ENCODE peak calls at places on chromosomes 1 and 21, in nine cellular contexts. One of them, this sample, is unnamed.

GRCh38 chr21:34345892-34346291 is 17.9 kb upstream of the KCNE2 start:
- DNase-seq in CD8-positive, alpha-beta T cell: no peak
- DNase-seq in adrenal gland: no peak
- DNase-seq in AG04450: peak
- DNase-seq in neural crest cell: no peak
- DNase-seq in BJ: peak
- DNase-seq in pancreas: no peak
- DNase-seq in GM20000: no peak
- DNase-seq in ovary: no peak
- DNase-seq in this sample: no peak

GRCh38 chr21:30044447-30045064 is 104.8 kb upstream of the GRIK1 start:
- DNase-seq in CD8-positive, alpha-beta T cell: no peak
- DNase-seq in adrenal gland: no peak
- DNase-seq in AG04450: no peak
- DNase-seq in neural crest cell: peak
- DNase-seq in BJ: no peak
- DNase-seq in pancreas: no peak
- DNase-seq in GM20000: peak
- DNase-seq in ovary: no peak
- DNase-seq in this sample: no peak

GRCh38 chr1:224896130-224896781 is 33.2 kb upstream of the DNAH14 start:
- DNase-seq in CD8-positive, alpha-beta T cell: no peak
- DNase-seq in adrenal gland: no peak
- DNase-seq in AG04450: no peak
- DNase-seq in neural crest cell: no peak
- DNase-seq in BJ: no peak
- DNase-seq in pancreas: no peak
- DNase-seq in GM20000: no peak
- DNase-seq in ovary: no peak
- DNase-seq in this sample: no peak

GRCh38 chr1:2204384-2205190 is 10.0 kb upstream of the FAAP20 start:
- DNase-seq in CD8-positive, alpha-beta T cell: no peak
- DNase-seq in adrenal gland: peak
- DNase-seq in AG04450: no peak
- DNase-seq in neural crest cell: peak
- DNase-seq in BJ: no peak
- DNase-seq in pancreas: peak
- DNase-seq in GM20000: peak
- DNase-seq in ovary: peak
- DNase-seq in this sample: peak

GRCh38 chr1:43981135-43981491 is 2.1 kb downstream of the B4GALT2 start:
- DNase-seq in CD8-positive, alpha-beta T cell: no peak
- DNase-seq in adrenal gland: no peak
- DNase-seq in AG04450: no peak
- DNase-seq in neural crest cell: no peak
- DNase-seq in BJ: no peak
- DNase-seq in pancreas: no peak
- DNase-seq in GM20000: no peak
- DNase-seq in ovary: no peak
- DNase-seq in this sample: no peak

GRCh38 chr1:234662148-234662547 is 52.2 kb upstream of the IRF2BP2 start:
- DNase-seq in CD8-positive, alpha-beta T cell: no peak
- DNase-seq in adrenal gland: no peak
- DNase-seq in AG04450: no peak
- DNase-seq in neural crest cell: no peak
- DNase-seq in BJ: no peak
- DNase-seq in pancreas: no peak
- DNase-seq in GM20000: no peak
- DNase-seq in ovary: no peak
- DNase-seq in this sample: no peak

GRCh38 chr1:241142493-241142892 is 214.5 kb downstream of the RGS7 start:
- DNase-seq in CD8-positive, alpha-beta T cell: no peak
- DNase-seq in adrenal gland: no peak
- DNase-seq in AG04450: no peak
- DNase-seq in neural crest cell: no peak
- DNase-seq in BJ: no peak
- DNase-seq in pancreas: no peak
- DNase-seq in GM20000: no peak
- DNase-seq in ovary: no peak
- DNase-seq in this sample: no peak

GRCh38 chr1:3455630-3456448 is 1.4 kb downstream of the ARHGEF16 start:
- DNase-seq in CD8-positive, alpha-beta T cell: no peak
- DNase-seq in adrenal gland: no peak
- DNase-seq in AG04450: no peak
- DNase-seq in neural crest cell: no peak
- DNase-seq in BJ: no peak
- DNase-seq in pancreas: peak
- DNase-seq in GM20000: no peak
- DNase-seq in ovary: no peak
- DNase-seq in this sample: no peak

GRCh38 chr1:25952851-25953401 is 44.9 kb downstream of the PAFAH2 start:
- DNase-seq in CD8-positive, alpha-beta T cell: no peak
- DNase-seq in adrenal gland: no peak
- DNase-seq in AG04450: peak
- DNase-seq in neural crest cell: no peak
- DNase-seq in BJ: no peak
- DNase-seq in pancreas: no peak
- DNase-seq in GM20000: no peak
- DNase-seq in ovary: no peak
- DNase-seq in this sample: no peak

GRCh38 chr1:62336638-62337534 is 17.7 kb upstream of the KANK4 start:
- DNase-seq in CD8-positive, alpha-beta T cell: no peak
- DNase-seq in adrenal gland: no peak
- DNase-seq in AG04450: no peak
- DNase-seq in neural crest cell: no peak
- DNase-seq in BJ: no peak
- DNase-seq in pancreas: no peak
- DNase-seq in GM20000: no peak
- DNase-seq in ovary: no peak
- DNase-seq in this sample: no peak

GRCh38 chr1:55816456-55816794 is 601.3 kb upstream of the USP24 start:
- DNase-seq in CD8-positive, alpha-beta T cell: no peak
- DNase-seq in adrenal gland: peak
- DNase-seq in AG04450: no peak
- DNase-seq in neural crest cell: no peak
- DNase-seq in BJ: no peak
- DNase-seq in pancreas: no peak
- DNase-seq in GM20000: no peak
- DNase-seq in ovary: no peak
- DNase-seq in this sample: no peak

GRCh38 chr1:119841306-119841705 is 30.0 kb upstream of the REG4 start:
- DNase-seq in CD8-positive, alpha-beta T cell: no peak
- DNase-seq in adrenal gland: no peak
- DNase-seq in AG04450: no peak
- DNase-seq in neural crest cell: no peak
- DNase-seq in BJ: no peak
- DNase-seq in pancreas: no peak
- DNase-seq in GM20000: no peak
- DNase-seq in ovary: no peak
- DNase-seq in this sample: no peak

GRCh38 chr1:4140821-4141220 is 240.7 kb upstream of the C1orf174 start:
- DNase-seq in CD8-positive, alpha-beta T cell: no peak
- DNase-seq in adrenal gland: no peak
- DNase-seq in AG04450: no peak
- DNase-seq in neural crest cell: no peak
- DNase-seq in BJ: no peak
- DNase-seq in pancreas: peak
- DNase-seq in GM20000: no peak
- DNase-seq in ovary: no peak
- DNase-seq in this sample: no peak

GRCh38 chr1:223344491-223344890 is 19.5 kb downstream of the SUSD4 start:
- DNase-seq in CD8-positive, alpha-beta T cell: no peak
- DNase-seq in adrenal gland: no peak
- DNase-seq in AG04450: no peak
- DNase-seq in neural crest cell: no peak
- DNase-seq in BJ: no peak
- DNase-seq in pancreas: no peak
- DNase-seq in GM20000: no peak
- DNase-seq in ovary: peak
- DNase-seq in this sample: no peak

GRCh38 chr1:19010995-19011696 is 54.7 kb upstream of the IFFO2 start:
- DNase-seq in CD8-positive, alpha-beta T cell: peak
- DNase-seq in adrenal gland: peak
- DNase-seq in AG04450: peak
- DNase-seq in neural crest cell: peak
- DNase-seq in BJ: peak
- DNase-seq in pancreas: peak
- DNase-seq in GM20000: peak
- DNase-seq in ovary: peak
- DNase-seq in this sample: no peak

GRCh38 chr1:177411371-177411770 is 240.6 kb downstream of the BRINP2 start:
- DNase-seq in CD8-positive, alpha-beta T cell: no peak
- DNase-seq in adrenal gland: no peak
- DNase-seq in AG04450: no peak
- DNase-seq in neural crest cell: no peak
- DNase-seq in BJ: no peak
- DNase-seq in pancreas: no peak
- DNase-seq in GM20000: no peak
- DNase-seq in ovary: no peak
- DNase-seq in this sample: peak

GRCh38 chr1:219433471-219434131 is 179.3 kb downstream of the ZC3H11B start:
- DNase-seq in CD8-positive, alpha-beta T cell: no peak
- DNase-seq in adrenal gland: no peak
- DNase-seq in AG04450: no peak
- DNase-seq in neural crest cell: no peak
- DNase-seq in BJ: no peak
- DNase-seq in pancreas: no peak
- DNase-seq in GM20000: no peak
- DNase-seq in ovary: peak
- DNase-seq in this sample: no peak

GRCh38 chr1:38444311-38444710 is 397.7 kb upstream of the POU3F1 start:
- DNase-seq in CD8-positive, alpha-beta T cell: no peak
- DNase-seq in adrenal gland: no peak
- DNase-seq in AG04450: peak
- DNase-seq in neural crest cell: no peak
- DNase-seq in BJ: peak
- DNase-seq in pancreas: no peak
- DNase-seq in GM20000: no peak
- DNase-seq in ovary: no peak
- DNase-seq in this sample: no peak

GRCh38 chr1:172680733-172681275 is 21.9 kb downstream of the FASLG start:
- DNase-seq in CD8-positive, alpha-beta T cell: no peak
- DNase-seq in adrenal gland: no peak
- DNase-seq in AG04450: no peak
- DNase-seq in neural crest cell: no peak
- DNase-seq in BJ: no peak
- DNase-seq in pancreas: no peak
- DNase-seq in GM20000: no peak
- DNase-seq in ovary: no peak
- DNase-seq in this sample: no peak

GRCh38 chr1:50236656-50237055 is 127.9 kb downstream of the ELAVL4 start:
- DNase-seq in CD8-positive, alpha-beta T cell: no peak
- DNase-seq in adrenal gland: no peak
- DNase-seq in AG04450: no peak
- DNase-seq in neural crest cell: no peak
- DNase-seq in BJ: no peak
- DNase-seq in pancreas: no peak
- DNase-seq in GM20000: no peak
- DNase-seq in ovary: no peak
- DNase-seq in this sample: no peak

DNA sequence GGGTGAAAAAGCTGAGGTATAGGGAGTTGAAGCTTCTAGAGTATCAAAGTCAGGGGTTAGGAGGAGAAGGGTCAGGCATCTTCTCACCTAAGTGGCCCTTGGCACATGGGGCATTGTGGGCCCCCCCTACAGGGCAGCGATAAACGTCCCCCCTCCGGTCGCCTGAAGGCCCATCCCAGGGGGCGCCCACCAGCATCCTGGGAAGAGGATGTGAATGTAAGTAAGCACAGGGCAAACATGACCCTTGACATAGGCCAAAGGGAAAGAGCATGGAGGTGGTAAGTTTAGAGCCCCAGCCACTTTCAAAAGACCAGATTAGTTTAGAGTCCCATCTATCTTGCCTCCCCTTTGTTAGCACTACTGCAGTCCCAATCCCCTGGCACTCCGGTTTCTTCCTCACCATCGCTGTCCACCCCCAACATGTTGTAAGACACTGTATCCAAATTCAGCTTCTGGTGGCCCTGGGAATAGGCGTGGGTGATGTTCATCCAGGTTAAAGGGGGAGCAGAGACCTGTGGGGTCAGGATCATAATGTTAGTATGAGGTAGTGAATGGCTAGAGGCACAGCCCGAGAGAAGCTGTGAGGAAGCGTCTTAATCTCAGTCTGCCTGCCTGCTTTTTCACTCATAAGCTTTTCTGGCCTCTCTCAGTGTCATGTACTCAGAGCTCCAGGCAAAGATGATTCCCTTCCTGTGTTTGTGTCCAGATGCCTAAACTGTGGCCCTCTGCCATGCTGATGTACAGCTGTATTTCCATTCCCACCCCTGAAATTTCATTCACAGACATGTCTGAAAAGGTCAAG is 2.7 kb downstream of the ITGA10 start:
- DNase-seq in CD8-positive, alpha-beta T cell: no peak
- DNase-seq in adrenal gland: no peak
- DNase-seq in AG04450: no peak
- DNase-seq in neural crest cell: no peak
- DNase-seq in BJ: no peak
- DNase-seq in pancreas: no peak
- DNase-seq in GM20000: no peak
- DNase-seq in ovary: no peak
- DNase-seq in this sample: no peak
- TF ChIP-seq CTCF in CD8-positive, alpha-beta T cell: no peak
- TF ChIP-seq CTCF in adrenal gland: no peak
- TF ChIP-seq CTCF in AG04450: no peak
- TF ChIP-seq CTCF in neural crest cell: no peak
- TF ChIP-seq CTCF in BJ: no peak
- TF ChIP-seq CTCF in pancreas: no peak
- TF ChIP-seq CTCF in GM20000: no peak
- TF ChIP-seq CTCF in ovary: no peak
- TF ChIP-seq CTCF in this sample: no peak

GRCh38 chr1:207579436-207579799 is 65.5 kb upstream of the CR1L start:
- DNase-seq in CD8-positive, alpha-beta T cell: peak
- DNase-seq in adrenal gland: peak
- DNase-seq in AG04450: peak
- DNase-seq in neural crest cell: peak
- DNase-seq in BJ: peak
- DNase-seq in pancreas: no peak
- DNase-seq in GM20000: peak
- DNase-seq in ovary: peak
- DNase-seq in this sample: no peak
- TF ChIP-seq CTCF in CD8-positive, alpha-beta T cell: no peak
- TF ChIP-seq CTCF in adrenal gland: peak
- TF ChIP-seq CTCF in AG04450: peak
- TF ChIP-seq CTCF in neural crest cell: peak
- TF ChIP-seq CTCF in BJ: peak
- TF ChIP-seq CTCF in pancreas: peak
- TF ChIP-seq CTCF in GM20000: peak
- TF ChIP-seq CTCF in ovary: no peak
- TF ChIP-seq CTCF in this sample: peak

GRCh38 chr1:117339866-117340357 is 27.3 kb upstream of the MAN1A2 start:
- DNase-seq in CD8-positive, alpha-beta T cell: peak
- DNase-seq in adrenal gland: peak
- DNase-seq in AG04450: peak
- DNase-seq in neural crest cell: no peak
- DNase-seq in BJ: peak
- DNase-seq in pancreas: no peak
- DNase-seq in GM20000: no peak
- DNase-seq in ovary: no peak
- DNase-seq in this sample: no peak
- TF ChIP-seq CTCF in CD8-positive, alpha-beta T cell: no peak
- TF ChIP-seq CTCF in adrenal gland: no peak
- TF ChIP-seq CTCF in AG04450: no peak
- TF ChIP-seq CTCF in neural crest cell: no peak
- TF ChIP-seq CTCF in BJ: no peak
- TF ChIP-seq CTCF in pancreas: no peak
- TF ChIP-seq CTCF in GM20000: no peak
- TF ChIP-seq CTCF in ovary: no peak
- TF ChIP-seq CTCF in this sample: no peak

GRCh38 chr21:28235169-28235892 is 757.3 kb downstream of the LTN1 start:
- DNase-seq in CD8-positive, alpha-beta T cell: no peak
- DNase-seq in adrenal gland: peak
- DNase-seq in AG04450: no peak
- DNase-seq in neural crest cell: no peak
- DNase-seq in BJ: no peak
- DNase-seq in pancreas: no peak
- DNase-seq in GM20000: no peak
- DNase-seq in ovary: no peak
- DNase-seq in this sample: no peak
- TF ChIP-seq CTCF in CD8-positive, alpha-beta T cell: no peak
- TF ChIP-seq CTCF in adrenal gland: no peak
- TF ChIP-seq CTCF in AG04450: peak
- TF ChIP-seq CTCF in neural crest cell: no peak
- TF ChIP-seq CTCF in BJ: no peak
- TF ChIP-seq CTCF in pancreas: no peak
- TF ChIP-seq CTCF in GM20000: no peak
- TF ChIP-seq CTCF in ovary: no peak
- TF ChIP-seq CTCF in this sample: no peak

This sample was measured in D721Med.